ENCODE peak calls at places on chromosome 6, in seven cellular contexts. One of them, this sample, is unnamed.

GRCh38 chr6:111646942-111647341 is 41.3 kb upstream of the TRAF3IP2 start:
- DNase-seq in IMR-90: peak
- DNase-seq in heart left ventricle: peak
- DNase-seq in HCT116: no peak
- DNase-seq in A549: no peak
- DNase-seq in HepG2: no peak
- DNase-seq in sigmoid colon: peak
- DNase-seq in this sample: no peak

GRCh38 chr6:32689531-32690505 is 23.4 kb upstream of the HLA-DQB1 start:
- DNase-seq in sigmoid colon: no peak
- DNase-seq in heart left ventricle: no peak
- DNase-seq in HepG2: no peak
- DNase-seq in A549: no peak
- DNase-seq in HCT116: no peak
- DNase-seq in IMR-90: no peak
- DNase-seq in this sample: no peak

GRCh38 chr6:169093121-169093723 is 160.4 kb downstream of the THBS2 start:
- DNase-seq in IMR-90: no peak
- DNase-seq in HCT116: no peak
- DNase-seq in sigmoid colon: no peak
- DNase-seq in heart left ventricle: no peak
- DNase-seq in A549: no peak
- DNase-seq in HepG2: no peak
- DNase-seq in this sample: no peak

GRCh38 chr6:161407115-161407514 is 133.3 kb upstream of the AGPAT4 start:
- DNase-seq in sigmoid colon: no peak
- DNase-seq in HepG2: no peak
- DNase-seq in IMR-90: no peak
- DNase-seq in HCT116: no peak
- DNase-seq in heart left ventricle: no peak
- DNase-seq in A549: no peak
- DNase-seq in this sample: no peak

GRCh38 chr6:136524936-136525413 is 25.2 kb downstream of the MAP7 start:
- DNase-seq in A549: no peak
- DNase-seq in heart left ventricle: no peak
- DNase-seq in HCT116: no peak
- DNase-seq in sigmoid colon: no peak
- DNase-seq in IMR-90: no peak
- DNase-seq in HepG2: no peak
- DNase-seq in this sample: no peak

GRCh38 chr6:35496036-35496850 is 636 bp downstream of the TEAD3 start:
- DNase-seq in A549: peak
- DNase-seq in HCT116: no peak
- DNase-seq in HepG2: peak
- DNase-seq in IMR-90: no peak
- DNase-seq in sigmoid colon: peak
- DNase-seq in heart left ventricle: peak
- DNase-seq in this sample: peak

GRCh38 chr6:150600302-150601017 is 775 bp downstream of the PLEKHG1 start:
- DNase-seq in IMR-90: peak
- DNase-seq in HCT116: peak
- DNase-seq in HepG2: peak
- DNase-seq in A549: peak
- DNase-seq in sigmoid colon: peak
- DNase-seq in heart left ventricle: peak
- DNase-seq in this sample: peak

GRCh38 chr6:155328539-155329459 is 14.5 kb upstream of the TFB1M start:
- DNase-seq in HepG2: peak
- DNase-seq in heart left ventricle: no peak
- DNase-seq in IMR-90: peak
- DNase-seq in sigmoid colon: no peak
- DNase-seq in HCT116: no peak
- DNase-seq in A549: no peak
- DNase-seq in this sample: no peak

GRCh38 chr6:26327450-26328264 is 37.3 kb upstream of the BTN3A2 start:
- DNase-seq in IMR-90: peak
- DNase-seq in HCT116: peak
- DNase-seq in A549: no peak
- DNase-seq in sigmoid colon: no peak
- DNase-seq in heart left ventricle: no peak
- DNase-seq in HepG2: peak
- DNase-seq in this sample: no peak

GRCh38 chr6:108186226-108186625 is 20.4 kb downstream of the NR2E1 start:
- DNase-seq in A549: no peak
- DNase-seq in sigmoid colon: no peak
- DNase-seq in HCT116: no peak
- DNase-seq in HepG2: no peak
- DNase-seq in IMR-90: no peak
- DNase-seq in heart left ventricle: no peak
- DNase-seq in this sample: no peak

GRCh38 chr6:36574679-36575078 is 19.5 kb upstream of the SRSF3 start:
- DNase-seq in heart left ventricle: no peak
- DNase-seq in A549: no peak
- DNase-seq in sigmoid colon: no peak
- DNase-seq in IMR-90: no peak
- DNase-seq in HCT116: no peak
- DNase-seq in HepG2: no peak
- DNase-seq in this sample: no peak

GRCh38 chr6:4369616-4370015 is 234.2 kb upstream of the ECI2 start:
- DNase-seq in IMR-90: peak
- DNase-seq in sigmoid colon: no peak
- DNase-seq in heart left ventricle: no peak
- DNase-seq in HepG2: no peak
- DNase-seq in A549: no peak
- DNase-seq in HCT116: no peak
- DNase-seq in this sample: peak

DNA sequence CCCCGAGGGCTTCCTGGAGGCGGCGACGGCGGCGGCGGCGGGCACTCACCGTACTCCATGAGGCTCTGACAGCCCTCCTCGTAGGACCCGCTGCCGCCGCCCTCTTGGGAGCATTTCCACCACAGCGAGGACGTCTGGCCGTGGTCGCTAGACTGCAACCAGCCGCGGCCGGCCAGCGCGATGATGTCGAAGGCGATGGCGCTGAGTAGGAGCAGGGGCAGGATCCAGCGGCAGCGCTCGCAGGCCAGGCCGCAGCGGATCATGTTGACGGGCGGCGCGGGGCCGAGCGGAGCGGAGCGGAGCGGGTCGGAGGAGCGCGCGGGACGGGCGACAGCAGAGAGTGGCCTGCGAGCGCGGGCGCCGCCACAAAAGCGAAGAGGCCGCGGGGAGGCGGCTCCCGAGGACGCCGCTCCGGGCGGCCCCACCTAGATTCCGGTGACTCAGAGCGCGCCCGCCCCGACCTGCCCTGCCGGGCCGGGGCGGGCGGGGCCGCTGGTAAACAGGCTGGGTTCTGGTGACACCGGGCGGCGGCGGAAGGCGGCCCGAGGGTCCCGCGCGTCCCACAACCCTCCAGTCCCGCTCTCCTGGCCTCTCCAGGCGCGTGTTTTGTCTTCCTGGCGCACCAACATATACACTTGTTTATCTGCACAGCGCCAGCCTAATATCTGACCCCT is at the start of gene PERP:
- DNase-seq in A549: peak
- DNase-seq in heart left ventricle: peak
- DNase-seq in sigmoid colon: peak
- DNase-seq in HepG2: peak
- DNase-seq in HCT116: peak
- DNase-seq in IMR-90: peak
- DNase-seq in this sample: peak
- TF ChIP-seq POLR2A in A549: peak
- TF ChIP-seq POLR2A in heart left ventricle: peak
- TF ChIP-seq POLR2A in sigmoid colon: peak
- TF ChIP-seq POLR2A in HepG2: peak
- TF ChIP-seq POLR2A in HCT116: peak
- TF ChIP-seq POLR2A in IMR-90: peak
- TF ChIP-seq POLR2A in this sample: peak

GRCh38 chr6:167034056-167034455 is 34.9 kb downstream of the CEP43 start:
- DNase-seq in IMR-90: no peak
- DNase-seq in sigmoid colon: no peak
- DNase-seq in heart left ventricle: no peak
- DNase-seq in A549: no peak
- DNase-seq in HepG2: no peak
- DNase-seq in HCT116: no peak
- DNase-seq in this sample: no peak
- TF ChIP-seq POLR2A in IMR-90: no peak
- TF ChIP-seq POLR2A in sigmoid colon: no peak
- TF ChIP-seq POLR2A in heart left ventricle: no peak
- TF ChIP-seq POLR2A in A549: no peak
- TF ChIP-seq POLR2A in HepG2: no peak
- TF ChIP-seq POLR2A in HCT116: no peak
- TF ChIP-seq POLR2A in this sample: no peak

GRCh38 chr6:42783177-42783875 is 1.5 kb downstream of the BICRAL start:
- DNase-seq in heart left ventricle: peak
- DNase-seq in A549: peak
- DNase-seq in HepG2: peak
- DNase-seq in HCT116: no peak
- DNase-seq in sigmoid colon: peak
- DNase-seq in IMR-90: peak
- DNase-seq in this sample: peak
- TF ChIP-seq POLR2A in heart left ventricle: no peak
- TF ChIP-seq POLR2A in A549: peak
- TF ChIP-seq POLR2A in HepG2: peak
- TF ChIP-seq POLR2A in HCT116: peak
- TF ChIP-seq POLR2A in sigmoid colon: no peak
- TF ChIP-seq POLR2A in IMR-90: peak
- TF ChIP-seq POLR2A in this sample: peak

GRCh38 chr6:134185277-134185676 is 132.6 kb downstream of the SGK1 start:
- DNase-seq in A549: no peak
- DNase-seq in sigmoid colon: no peak
- DNase-seq in HCT116: no peak
- DNase-seq in heart left ventricle: no peak
- DNase-seq in IMR-90: no peak
- DNase-seq in HepG2: no peak
- DNase-seq in this sample: no peak

GRCh38 chr6:134187751-134188150 is 130.2 kb downstream of the SGK1 start:
- DNase-seq in IMR-90: no peak
- DNase-seq in heart left ventricle: no peak
- DNase-seq in A549: no peak
- DNase-seq in HCT116: no peak
- DNase-seq in sigmoid colon: no peak
- DNase-seq in HepG2: no peak
- DNase-seq in this sample: no peak

GRCh38 chr6:134183844-134184243 is 131.4 kb upstream of the SLC2A12 start:
- DNase-seq in A549: no peak
- DNase-seq in HCT116: no peak
- DNase-seq in IMR-90: no peak
- DNase-seq in heart left ventricle: no peak
- DNase-seq in HepG2: no peak
- DNase-seq in sigmoid colon: no peak
- DNase-seq in this sample: no peak

GRCh38 chr6:134186355-134186754 is 131.6 kb downstream of the SGK1 start:
- DNase-seq in HepG2: no peak
- DNase-seq in IMR-90: no peak
- DNase-seq in sigmoid colon: no peak
- DNase-seq in A549: no peak
- DNase-seq in heart left ventricle: no peak
- DNase-seq in HCT116: no peak
- DNase-seq in this sample: no peak

DNA sequence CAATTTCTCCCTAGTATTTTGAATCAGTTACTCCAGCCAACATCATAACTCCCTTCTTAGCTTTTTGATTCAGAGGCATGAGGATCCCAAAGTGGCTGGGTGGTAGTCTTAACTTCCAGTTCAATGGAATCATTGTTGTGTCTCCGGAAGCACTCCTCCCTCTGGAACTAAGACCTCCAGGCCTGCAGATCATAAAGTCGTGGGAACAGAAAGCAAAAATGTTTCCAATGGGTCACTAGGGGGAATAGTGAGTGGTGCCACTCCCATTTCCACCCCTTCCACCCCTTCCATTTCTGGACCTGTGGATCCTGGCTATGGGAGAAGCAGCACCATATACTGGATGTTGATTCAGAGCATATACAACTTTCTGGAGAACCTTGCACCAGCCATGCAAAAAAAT is 130.8 kb downstream of the SGK1 start:
- DNase-seq in heart left ventricle: no peak
- DNase-seq in sigmoid colon: no peak
- DNase-seq in HepG2: peak
- DNase-seq in IMR-90: no peak
- DNase-seq in HCT116: no peak
- DNase-seq in A549: no peak
- DNase-seq in this sample: no peak
- TF ChIP-seq POLR2A in heart left ventricle: no peak
- TF ChIP-seq POLR2A in sigmoid colon: no peak
- TF ChIP-seq POLR2A in HepG2: no peak
- TF ChIP-seq POLR2A in IMR-90: no peak
- TF ChIP-seq POLR2A in HCT116: no peak
- TF ChIP-seq POLR2A in A549: no peak
- TF ChIP-seq POLR2A in this sample: no peak

GRCh38 chr6:100338090-100338489 is 126.6 kb downstream of the SIM1 start:
- DNase-seq in sigmoid colon: no peak
- DNase-seq in A549: no peak
- DNase-seq in heart left ventricle: no peak
- DNase-seq in HCT116: no peak
- DNase-seq in IMR-90: no peak
- DNase-seq in HepG2: no peak
- DNase-seq in this sample: no peak
- TF ChIP-seq POLR2A in sigmoid colon: no peak
- TF ChIP-seq POLR2A in A549: no peak
- TF ChIP-seq POLR2A in heart left ventricle: no peak
- TF ChIP-seq POLR2A in HCT116: no peak
- TF ChIP-seq POLR2A in IMR-90: no peak
- TF ChIP-seq POLR2A in HepG2: no peak
- TF ChIP-seq POLR2A in this sample: no peak